ENCODE peak calls at places on chromosomes 13 and 19, in eight cellular contexts. One of them, this sample, is unnamed.

GRCh38 chr19:35991731-35992450 is 3.1 kb upstream of the SDHAF1 start:
- DNase-seq in HAP-1: no peak
- DNase-seq in small intestine: no peak
- DNase-seq in stimulated activated CD8-positive, alpha-beta memory T cell treated with anti-CD3 and anti-CD28 coated beads, Interleukin-4, amount 100 ng/mL, for 24 hours: no peak
- DNase-seq in esophagus squamous epithelium: no peak
- DNase-seq in fibroblast of pulmonary artery: no peak
- DNase-seq in activated naive CD8-positive, alpha-beta T cell treated with anti-CD3 and anti-CD28 coated beads, Interleukin-2, amount 50 U/mL, for 24 hours: no peak
- DNase-seq in stromal cell of bone marrow: peak
- DNase-seq in this sample: no peak

GRCh38 chr13:97810152-97810551 is 143.3 kb upstream of the IPO5 start:
- DNase-seq in HAP-1: no peak
- DNase-seq in small intestine: no peak
- DNase-seq in stimulated activated CD8-positive, alpha-beta memory T cell treated with anti-CD3 and anti-CD28 coated beads, Interleukin-4, amount 100 ng/mL, for 24 hours: no peak
- DNase-seq in esophagus squamous epithelium: no peak
- DNase-seq in fibroblast of pulmonary artery: peak
- DNase-seq in activated naive CD8-positive, alpha-beta T cell treated with anti-CD3 and anti-CD28 coated beads, Interleukin-2, amount 50 U/mL, for 24 hours: no peak
- DNase-seq in stromal cell of bone marrow: no peak
- DNase-seq in this sample: no peak

GRCh38 chr19:51695088-51695487 is 2.0 kb downstream of the SPACA6 start:
- DNase-seq in HAP-1: no peak
- DNase-seq in small intestine: no peak
- DNase-seq in stimulated activated CD8-positive, alpha-beta memory T cell treated with anti-CD3 and anti-CD28 coated beads, Interleukin-4, amount 100 ng/mL, for 24 hours: no peak
- DNase-seq in esophagus squamous epithelium: no peak
- DNase-seq in fibroblast of pulmonary artery: no peak
- DNase-seq in activated naive CD8-positive, alpha-beta T cell treated with anti-CD3 and anti-CD28 coated beads, Interleukin-2, amount 50 U/mL, for 24 hours: no peak
- DNase-seq in stromal cell of bone marrow: no peak
- DNase-seq in this sample: no peak

GRCh38 chr13:90084684-90085290 is 1262.7 kb upstream of the MIR17HG start:
- DNase-seq in HAP-1: no peak
- DNase-seq in small intestine: no peak
- DNase-seq in stimulated activated CD8-positive, alpha-beta memory T cell treated with anti-CD3 and anti-CD28 coated beads, Interleukin-4, amount 100 ng/mL, for 24 hours: no peak
- DNase-seq in esophagus squamous epithelium: no peak
- DNase-seq in fibroblast of pulmonary artery: peak
- DNase-seq in activated naive CD8-positive, alpha-beta T cell treated with anti-CD3 and anti-CD28 coated beads, Interleukin-2, amount 50 U/mL, for 24 hours: no peak
- DNase-seq in stromal cell of bone marrow: no peak
- DNase-seq in this sample: no peak

GRCh38 chr13:80055804-80056203 is 285.1 kb downstream of the SPRY2 start:
- DNase-seq in HAP-1: no peak
- DNase-seq in small intestine: no peak
- DNase-seq in stimulated activated CD8-positive, alpha-beta memory T cell treated with anti-CD3 and anti-CD28 coated beads, Interleukin-4, amount 100 ng/mL, for 24 hours: no peak
- DNase-seq in esophagus squamous epithelium: no peak
- DNase-seq in fibroblast of pulmonary artery: no peak
- DNase-seq in activated naive CD8-positive, alpha-beta T cell treated with anti-CD3 and anti-CD28 coated beads, Interleukin-2, amount 50 U/mL, for 24 hours: no peak
- DNase-seq in stromal cell of bone marrow: no peak
- DNase-seq in this sample: no peak

GRCh38 chr19:7159105-7159933 is 89.8 kb downstream of the ZNF557 start:
- DNase-seq in HAP-1: no peak
- DNase-seq in small intestine: no peak
- DNase-seq in stimulated activated CD8-positive, alpha-beta memory T cell treated with anti-CD3 and anti-CD28 coated beads, Interleukin-4, amount 100 ng/mL, for 24 hours: no peak
- DNase-seq in esophagus squamous epithelium: no peak
- DNase-seq in fibroblast of pulmonary artery: peak
- DNase-seq in activated naive CD8-positive, alpha-beta T cell treated with anti-CD3 and anti-CD28 coated beads, Interleukin-2, amount 50 U/mL, for 24 hours: no peak
- DNase-seq in stromal cell of bone marrow: peak
- DNase-seq in this sample: no peak

GRCh38 chr13:113122571-113123225 is at the start of gene F10:
- DNase-seq in HAP-1: no peak
- DNase-seq in small intestine: peak
- DNase-seq in stimulated activated CD8-positive, alpha-beta memory T cell treated with anti-CD3 and anti-CD28 coated beads, Interleukin-4, amount 100 ng/mL, for 24 hours: no peak
- DNase-seq in esophagus squamous epithelium: no peak
- DNase-seq in fibroblast of pulmonary artery: peak
- DNase-seq in activated naive CD8-positive, alpha-beta T cell treated with anti-CD3 and anti-CD28 coated beads, Interleukin-2, amount 50 U/mL, for 24 hours: no peak
- DNase-seq in stromal cell of bone marrow: no peak
- DNase-seq in this sample: no peak

GRCh38 chr19:29292562-29292961 is 79.6 kb upstream of the UQCRFS1 start:
- DNase-seq in HAP-1: no peak
- DNase-seq in small intestine: no peak
- DNase-seq in stimulated activated CD8-positive, alpha-beta memory T cell treated with anti-CD3 and anti-CD28 coated beads, Interleukin-4, amount 100 ng/mL, for 24 hours: no peak
- DNase-seq in esophagus squamous epithelium: no peak
- DNase-seq in fibroblast of pulmonary artery: no peak
- DNase-seq in activated naive CD8-positive, alpha-beta T cell treated with anti-CD3 and anti-CD28 coated beads, Interleukin-2, amount 50 U/mL, for 24 hours: no peak
- DNase-seq in stromal cell of bone marrow: no peak
- DNase-seq in this sample: no peak

GRCh38 chr13:48570225-48570828 is 37.4 kb upstream of the RCBTB2 start:
- DNase-seq in HAP-1: no peak
- DNase-seq in small intestine: no peak
- DNase-seq in stimulated activated CD8-positive, alpha-beta memory T cell treated with anti-CD3 and anti-CD28 coated beads, Interleukin-4, amount 100 ng/mL, for 24 hours: no peak
- DNase-seq in esophagus squamous epithelium: no peak
- DNase-seq in fibroblast of pulmonary artery: no peak
- DNase-seq in activated naive CD8-positive, alpha-beta T cell treated with anti-CD3 and anti-CD28 coated beads, Interleukin-2, amount 50 U/mL, for 24 hours: no peak
- DNase-seq in stromal cell of bone marrow: no peak
- DNase-seq in this sample: no peak

GRCh38 chr19:49011194-49011593 is 5.7 kb downstream of the LHB start:
- DNase-seq in HAP-1: no peak
- DNase-seq in small intestine: no peak
- DNase-seq in stimulated activated CD8-positive, alpha-beta memory T cell treated with anti-CD3 and anti-CD28 coated beads, Interleukin-4, amount 100 ng/mL, for 24 hours: no peak
- DNase-seq in esophagus squamous epithelium: no peak
- DNase-seq in fibroblast of pulmonary artery: no peak
- DNase-seq in activated naive CD8-positive, alpha-beta T cell treated with anti-CD3 and anti-CD28 coated beads, Interleukin-2, amount 50 U/mL, for 24 hours: no peak
- DNase-seq in stromal cell of bone marrow: no peak
- DNase-seq in this sample: no peak

GRCh38 chr13:36571444-36571843 is 102.4 kb upstream of the SERTM1 start:
- DNase-seq in HAP-1: no peak
- DNase-seq in small intestine: no peak
- DNase-seq in stimulated activated CD8-positive, alpha-beta memory T cell treated with anti-CD3 and anti-CD28 coated beads, Interleukin-4, amount 100 ng/mL, for 24 hours: no peak
- DNase-seq in esophagus squamous epithelium: no peak
- DNase-seq in fibroblast of pulmonary artery: peak
- DNase-seq in activated naive CD8-positive, alpha-beta T cell treated with anti-CD3 and anti-CD28 coated beads, Interleukin-2, amount 50 U/mL, for 24 hours: no peak
- DNase-seq in stromal cell of bone marrow: no peak
- DNase-seq in this sample: no peak

GRCh38 chr13:73934771-73935170 is 199.4 kb downstream of the KLF12 start:
- DNase-seq in HAP-1: no peak
- DNase-seq in small intestine: no peak
- DNase-seq in stimulated activated CD8-positive, alpha-beta memory T cell treated with anti-CD3 and anti-CD28 coated beads, Interleukin-4, amount 100 ng/mL, for 24 hours: no peak
- DNase-seq in esophagus squamous epithelium: no peak
- DNase-seq in fibroblast of pulmonary artery: no peak
- DNase-seq in activated naive CD8-positive, alpha-beta T cell treated with anti-CD3 and anti-CD28 coated beads, Interleukin-2, amount 50 U/mL, for 24 hours: no peak
- DNase-seq in stromal cell of bone marrow: no peak
- DNase-seq in this sample: no peak

GRCh38 chr13:41061914-41062837 is 867 bp downstream of the WBP4 start:
- DNase-seq in HAP-1: no peak
- DNase-seq in small intestine: peak
- DNase-seq in stimulated activated CD8-positive, alpha-beta memory T cell treated with anti-CD3 and anti-CD28 coated beads, Interleukin-4, amount 100 ng/mL, for 24 hours: no peak
- DNase-seq in esophagus squamous epithelium: no peak
- DNase-seq in fibroblast of pulmonary artery: peak
- DNase-seq in activated naive CD8-positive, alpha-beta T cell treated with anti-CD3 and anti-CD28 coated beads, Interleukin-2, amount 50 U/mL, for 24 hours: no peak
- DNase-seq in stromal cell of bone marrow: no peak
- DNase-seq in this sample: no peak

GRCh38 chr19:7694499-7694898 is 7.4 kb downstream of the FCER2 start:
- DNase-seq in HAP-1: no peak
- DNase-seq in small intestine: no peak
- DNase-seq in stimulated activated CD8-positive, alpha-beta memory T cell treated with anti-CD3 and anti-CD28 coated beads, Interleukin-4, amount 100 ng/mL, for 24 hours: no peak
- DNase-seq in esophagus squamous epithelium: no peak
- DNase-seq in fibroblast of pulmonary artery: no peak
- DNase-seq in activated naive CD8-positive, alpha-beta T cell treated with anti-CD3 and anti-CD28 coated beads, Interleukin-2, amount 50 U/mL, for 24 hours: no peak
- DNase-seq in stromal cell of bone marrow: no peak
- DNase-seq in this sample: no peak

GRCh38 chr13:96822900-96823299 is 171.4 kb downstream of the OXGR1 start:
- DNase-seq in HAP-1: peak
- DNase-seq in small intestine: peak
- DNase-seq in stimulated activated CD8-positive, alpha-beta memory T cell treated with anti-CD3 and anti-CD28 coated beads, Interleukin-4, amount 100 ng/mL, for 24 hours: no peak
- DNase-seq in esophagus squamous epithelium: no peak
- DNase-seq in fibroblast of pulmonary artery: peak
- DNase-seq in activated naive CD8-positive, alpha-beta T cell treated with anti-CD3 and anti-CD28 coated beads, Interleukin-2, amount 50 U/mL, for 24 hours: no peak
- DNase-seq in stromal cell of bone marrow: no peak
- DNase-seq in this sample: no peak

This sample was measured in vagina.